ENCODE peak calls at places on chromosomes 13 and 19, in five cellular contexts. I is GM23338, Z is ovary, K is left ventricle myocardium inferior, G is cardiac fibroblast. X is an unnamed sample.

GRCh38 chr13:32086791-32087441 is 55.3 kb downstream of the FRY start:
- DNase-seq in K (no peak), I (no peak), G (no peak), Z (no peak), X (no peak)

GRCh38 chr13:27186295-27186694 is 14.7 kb upstream of the USP12 start:
- DNase-seq in I (no peak), Z (no peak), G (no peak), K (no peak), X (no peak)

GRCh38 chr13:39306639-39307589 is 268.7 kb downstream of the NHLRC3 start:
- DNase-seq in I (no peak), Z (no peak), G (no peak), K (no peak), X (no peak)

GRCh38 chr13:62502606-62503005 is 1087.0 kb upstream of the PCDH20 start:
- DNase-seq in G (no peak), Z (no peak), K (no peak), I (no peak), X (no peak)

GRCh38 chr19:36032251-36033104 is at the start of gene CLIP3:
- DNase-seq in I (peak), G (peak), K (peak), Z (peak), X (peak)

GRCh38 chr13:84430441-84430840 is 548.2 kb upstream of the SLITRK1 start:
- DNase-seq in K (no peak), I (no peak), Z (no peak), G (peak), X (no peak)

GRCh38 chr19:19860756-19861390 is 4.8 kb upstream of the ZNF253 start:
- DNase-seq in Z (no peak), G (no peak), K (no peak), I (peak), X (peak)

GRCh38 chr13:40466271-40466670 is 200.2 kb downstream of the FOXO1 start:
- DNase-seq in I (no peak), K (no peak), Z (no peak), G (no peak), X (no peak)

GRCh38 chr13:37868691-37869505 is 674 bp downstream of the TRPC4 start:
- DNase-seq in K (no peak), Z (peak), I (peak), G (peak), X (no peak)

GRCh38 chr13:20851844-20852402 is 50.6 kb downstream of the XPO4 start:
- DNase-seq in I (no peak), K (no peak), Z (no peak), G (no peak), X (no peak)

GRCh38 chr19:17909017-17909732 is 23.6 kb upstream of the CCDC124 start:
- DNase-seq in Z (no peak), G (no peak), I (peak), K (no peak), X (no peak)

GRCh38 chr13:59038824-59039223 is 1124.9 kb downstream of the DIAPH3 start:
- DNase-seq in K (no peak), G (no peak), I (no peak), Z (no peak), X (no peak)

GRCh38 chr19:11551603-11552235 is 7.3 kb downstream of the ELOF1 start:
- DNase-seq in K (no peak), Z (peak), I (peak), G (no peak), X (no peak)

GRCh38 chr19:29526730-29527499 is 1.1 kb downstream of the VSTM2B start:
- DNase-seq in K (no peak), G (no peak), I (peak), Z (no peak), X (no peak)

GRCh38 chr13:76474356-76474755 is 411.8 kb downstream of the KCTD12 start:
- DNase-seq in K (no peak), I (no peak), Z (no peak), G (peak), X (no peak)

GRCh38 chr19:6039541-6040225 is 61.7 kb upstream of the RANBP3 start:
- DNase-seq in K (no peak), G (no peak), I (no peak), Z (no peak), X (no peak)

GRCh38 chr19:46759817-46760333 is 13.6 kb upstream of the STRN4 start:
- DNase-seq in Z (peak), G (peak), K (no peak), I (peak), X (no peak)

DNA sequence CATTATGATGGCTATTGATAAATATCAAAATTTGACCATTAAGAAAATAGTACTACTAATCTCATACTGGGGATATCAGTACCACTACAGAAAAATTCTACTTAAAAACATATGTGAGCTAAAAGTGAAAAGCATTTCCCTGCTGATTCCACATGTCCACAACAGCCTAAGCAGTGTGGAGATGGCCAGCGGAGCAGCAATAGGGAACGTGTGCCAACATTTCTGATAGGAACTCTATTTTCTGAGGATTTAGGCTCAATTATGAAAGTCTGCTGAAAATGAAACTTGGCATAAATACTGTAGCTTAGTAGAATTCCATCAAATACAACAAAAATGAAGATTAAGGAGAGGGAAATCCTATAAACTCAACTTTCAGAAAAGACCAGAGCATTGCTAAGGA is 311.6 kb downstream of the ENOX1 start:
- DNase-seq in G (peak), I (no peak), Z (peak), K (no peak), X (no peak)
- TF ChIP-seq CTCF in G (no peak), I (no peak), Z (no peak), K (no peak), X (no peak)

DNA sequence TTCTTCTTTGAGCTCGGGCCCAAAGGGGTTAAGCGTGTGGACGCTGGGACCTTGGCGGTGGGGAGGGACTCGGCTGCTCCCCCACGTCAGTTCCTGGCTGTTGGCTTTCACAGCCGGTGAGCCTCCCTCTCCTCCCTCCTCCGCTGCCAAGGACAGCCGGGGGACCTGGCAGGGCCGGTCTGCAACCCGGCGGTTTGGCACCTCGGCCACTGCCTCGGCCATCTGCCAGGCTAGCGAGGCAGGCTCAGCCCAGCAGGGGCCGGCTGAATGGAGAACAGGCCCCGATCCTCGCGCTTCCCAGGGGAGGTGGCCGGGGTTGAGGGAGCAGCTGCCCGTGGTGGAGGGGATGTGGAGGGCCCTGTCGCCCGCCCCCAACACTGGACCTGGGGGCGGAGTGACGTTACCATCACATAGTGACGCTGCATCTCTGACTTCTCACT is 5.0 kb downstream of the TLE5 start:
- DNase-seq in K (peak), Z (peak), G (peak), I (no peak), X (no peak)
- TF ChIP-seq CTCF in K (peak), Z (peak), G (no peak), I (no peak), X (no peak)

DNA sequence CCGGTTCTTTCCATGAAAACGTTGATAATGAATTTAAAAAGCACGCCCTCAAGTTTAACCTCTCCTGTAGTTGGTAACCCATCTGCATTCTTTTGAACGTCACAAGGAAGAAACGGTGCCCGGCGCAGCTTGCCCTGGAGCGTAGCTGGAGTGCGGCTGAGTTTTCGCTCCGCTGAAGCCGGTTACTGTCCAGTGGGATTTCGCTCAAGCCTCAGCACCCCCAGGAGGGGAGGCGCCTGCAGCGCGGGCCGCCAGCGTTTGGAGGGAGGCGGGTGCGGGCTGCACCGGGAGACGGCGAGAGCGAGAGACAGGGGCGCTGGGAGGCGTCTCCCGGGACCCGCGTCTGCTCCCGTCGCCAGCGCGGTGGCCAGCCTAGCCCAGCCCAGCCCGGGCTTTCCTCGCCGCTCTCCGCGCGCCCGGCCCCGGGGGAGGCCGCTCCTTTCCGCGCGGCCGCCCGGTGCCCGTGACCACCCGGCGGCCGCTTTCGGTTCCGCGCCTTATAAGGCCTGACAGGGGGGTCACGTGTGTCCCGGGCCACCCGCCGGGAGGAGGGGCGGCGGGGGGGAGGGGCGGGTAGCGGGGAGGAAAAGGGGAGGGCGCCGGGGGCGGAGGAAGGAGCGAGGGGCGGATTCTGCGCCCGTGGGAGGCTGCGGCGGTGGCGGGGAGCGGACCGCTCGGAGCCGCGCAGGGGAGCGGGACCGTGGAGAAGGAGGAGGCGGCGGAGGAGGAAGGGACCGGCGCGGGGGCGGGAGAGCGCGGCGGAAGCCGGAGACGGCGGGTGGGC is 8.3 kb upstream of the DGKH start:
- DNase-seq in Z (peak), G (peak), K (peak), I (peak), X (peak)
- TF ChIP-seq CTCF in Z (peak), G (no peak), K (no peak), I (no peak), X (no peak)

GRCh38 chr13:89574077-89574476 is 1773.4 kb upstream of the MIR17HG start:
- DNase-seq in Z (no peak), I (no peak), K (no peak), G (no peak), X (no peak)

GRCh38 chr13:89571676-89572075 is 1775.8 kb upstream of the MIR17HG start:
- DNase-seq in K (no peak), G (no peak), Z (no peak), I (peak), X (no peak)

GRCh38 chr13:89577301-89577700 is 1770.2 kb upstream of the MIR17HG start:
- DNase-seq in Z (no peak), G (no peak), I (peak), K (no peak), X (no peak)
- TF ChIP-seq CTCF in Z (no peak), G (no peak), I (no peak), K (no peak), X (peak)

GRCh38 chr19:32580353-32580900 is 563 bp upstream of the PDCD5 start:
- DNase-seq in K (peak), Z (no peak), I (no peak), G (no peak), X (no peak)
- TF ChIP-seq CTCF in K (no peak), Z (no peak), I (no peak), G (no peak), X (no peak)

GRCh38 chr19:23758187-23759074 is at the start of gene ZNF681:
- DNase-seq in I (peak), K (peak), G (peak), Z (peak), X (peak)
- TF ChIP-seq CTCF in I (no peak), K (peak), G (peak), Z (no peak), X (no peak)

GRCh38 chr19:37551123-37551993 is 43.2 kb downstream of the ZNF571 start:
- DNase-seq in G (peak), Z (no peak), K (peak), I (peak), X (no peak)
- TF ChIP-seq CTCF in G (peak), Z (no peak), K (peak), I (peak), X (no peak)

DNA sequence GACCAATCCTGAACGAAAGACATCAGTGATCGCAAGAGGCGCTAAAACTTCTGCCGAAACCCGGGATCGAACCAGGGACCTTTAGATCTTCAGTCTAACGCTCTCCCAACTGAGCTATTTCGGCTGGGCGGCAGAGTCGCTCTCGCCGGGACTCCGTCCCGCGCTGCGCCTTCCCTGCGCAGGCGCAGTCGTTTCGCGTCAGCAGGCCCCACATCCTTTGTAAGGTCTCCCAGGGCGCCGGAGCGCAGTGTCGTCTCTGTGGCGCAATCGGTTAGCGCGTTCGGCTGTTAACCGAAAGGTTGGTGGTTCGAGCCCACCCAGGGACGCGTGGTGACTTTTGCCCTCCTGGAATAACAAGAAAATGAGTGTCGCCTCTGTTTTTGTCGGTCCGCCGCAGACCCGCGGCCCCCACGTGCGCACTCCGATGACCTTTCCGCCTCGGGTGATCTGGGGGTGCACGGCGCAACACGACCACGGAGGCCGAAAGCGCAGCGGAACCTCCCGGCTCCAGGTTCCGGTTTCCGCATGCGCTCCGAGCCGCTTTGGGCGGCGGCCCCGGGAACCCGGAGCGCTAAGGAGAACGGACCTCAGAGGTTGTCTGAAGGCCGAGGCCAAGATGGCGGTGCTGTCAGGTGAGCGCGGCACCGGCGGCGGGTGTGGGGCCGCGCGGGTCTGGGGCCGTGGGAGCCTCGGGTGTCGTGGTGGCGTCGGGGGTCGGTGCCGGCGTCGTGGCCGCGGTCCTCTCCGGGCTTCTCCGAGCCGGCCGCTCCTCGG is at the start of gene NDUFS7:
- DNase-seq in G (peak), Z (peak), K (peak), I (peak), X (peak)
- TF ChIP-seq CTCF in G (peak), Z (peak), K (peak), I (peak), X (no peak)

X was measured in mesothelial cell of epicardium.